ENCODE peak calls at places on chromosome 2, in four cellular contexts. L, U, W and D are unnamed samples.

GRCh38 chr2:33620-34019 is 12.7 kb downstream of the FAM110C start:
- DNase-seq in L (peak; percentile 61), U (no peak), W (no peak), D (peak; percentile 56)

GRCh38 chr2:58594175-58594574 is 353.1 kb upstream of the FANCL start:
- DNase-seq in L (peak; percentile 49), U (peak; percentile 5), W (no peak), D (peak; percentile 13)

GRCh38 chr2:65662654-65663432 is 230.4 kb upstream of the SPRED2 start:
- DNase-seq in L (no peak), U (no peak), W (no peak), D (no peak)

GRCh38 chr2:119137502-119137901 is 21.0 kb downstream of the C1QL2 start:
- DNase-seq in L (no peak), U (no peak), W (no peak), D (peak; percentile 51)

GRCh38 chr2:37585982-37586621 is 85.3 kb downstream of the CDC42EP3 start:
- DNase-seq in L (no peak), U (no peak), W (no peak), D (peak; percentile 92)

GRCh38 chr2:113677327-113677726 is 50.3 kb downstream of the RABL2A start:
- DNase-seq in L (no peak), U (no peak), W (no peak), D (no peak)

GRCh38 chr2:72289283-72289682 is 141.6 kb upstream of the CYP26B1 start:
- DNase-seq in L (no peak), U (no peak), W (no peak), D (no peak)

GRCh38 chr2:239380831-239381708 is 19.8 kb downstream of the HDAC4 start:
- DNase-seq in L (no peak), U (no peak), W (no peak), D (no peak)

GRCh38 chr2:1080984-1081383 is 130.3 kb downstream of the SNTG2 start:
- DNase-seq in L (no peak), U (no peak), W (no peak), D (no peak)

GRCh38 chr2:75788925-75789324 is 78.2 kb upstream of the GCFC2 start:
- DNase-seq in L (no peak), U (no peak), W (no peak), D (no peak)

GRCh38 chr2:95043300-95043786 is 17.8 kb downstream of the MAL start:
- DNase-seq in L (no peak), U (no peak), W (no peak), D (peak; percentile 83)

GRCh38 chr2:227106845-227107759 is 56.9 kb downstream of the COL4A4 start:
- DNase-seq in L (peak; percentile 46), U (peak; percentile 66), W (peak; percentile 51), D (peak; percentile 50)

GRCh38 chr2:220077488-220077887 is 450.1 kb downstream of the SLC4A3 start:
- DNase-seq in L (no peak), U (no peak), W (no peak), D (no peak)

GRCh38 chr2:45892757-45893156 is 241.3 kb downstream of the PRKCE start:
- DNase-seq in L (no peak), U (no peak), W (no peak), D (no peak)

GRCh38 chr2:229270551-229271410 is at the start of gene PID1:
- DNase-seq in L (peak; percentile 41), U (peak; percentile 28), W (no peak), D (no peak)